ENCODE peak calls at places on chromosomes 13 and 19, in eight cellular contexts. I, N, U, S, W, Y, A and O are unnamed samples. For H3K9me3, the result is how much of the 10 kb centered on the place peaks cover.

GRCh38 chr19:18674616-18675015 is 8.9 kb upstream of the CRTC1 start:
- DNase-seq in I (no peak), N (no peak), U (peak), S (no peak), W (no peak), Y (no peak), A (peak), O (no peak)

GRCh38 chr19:22627526-22627925 is 6.6 kb upstream of the ZNF492 start:
- DNase-seq in I (no peak), N (no peak), U (no peak), S (no peak), W (no peak), Y (no peak), A (no peak), O (no peak)

GRCh38 chr19:3243851-3244700 is 19.6 kb downstream of the CELF5 start:
- DNase-seq in I (no peak), N (peak), U (peak), S (no peak), W (no peak), Y (peak), A (peak), O (peak)

GRCh38 chr13:88656751-88657150 is 985.6 kb downstream of the SLITRK5 start:
- DNase-seq in I (peak), N (peak), U (no peak), S (no peak), W (peak), Y (no peak), A (no peak), O (no peak)

GRCh38 chr13:97986841-97987240 is 33.4 kb downstream of the IPO5 start:
- DNase-seq in I (no peak), N (no peak), U (no peak), S (no peak), W (peak), Y (no peak), A (no peak), O (no peak)

GRCh38 chr19:38284422-38284821 is 19.6 kb upstream of the C19orf33 start:
- DNase-seq in I (no peak), N (no peak), U (no peak), S (no peak), W (peak), Y (peak), A (no peak), O (no peak)

GRCh38 chr13:108212901-108213300 is 2.4 kb downstream of the LIG4 start:
- DNase-seq in I (no peak), N (no peak), U (no peak), S (no peak), W (no peak), Y (no peak), A (no peak), O (no peak)

GRCh38 chr19:50968709-50969412 is 530 bp downstream of the KLK6 start:
- DNase-seq in I (no peak), N (no peak), U (no peak), S (no peak), W (no peak), Y (no peak), A (no peak), O (no peak)

GRCh38 chr19:44447864-44448674 is at the start of gene ZNF229:
- DNase-seq in I (peak), N (peak), U (peak), S (peak), W (peak), Y (peak), A (peak), O (peak)

GRCh38 chr19:6091771-6092291 is 18.5 kb downstream of the RFX2 start:
- DNase-seq in I (no peak), N (no peak), U (no peak), S (no peak), W (no peak), Y (no peak), A (peak), O (no peak)

GRCh38 chr19:1041835-1042685 is 2.2 kb downstream of the ABCA7 start:
- DNase-seq in I (no peak), N (peak), U (no peak), S (no peak), W (no peak), Y (no peak), A (no peak), O (no peak)

GRCh38 chr19:1045247-1045603 is 5.3 kb downstream of the ABCA7 start:
- DNase-seq in I (no peak), N (peak), U (no peak), S (no peak), W (no peak), Y (no peak), A (no peak), O (peak)

GRCh38 chr19:1041272-1041834 is 1.4 kb downstream of the ABCA7 start:
- DNase-seq in I (no peak), N (no peak), U (no peak), S (no peak), W (no peak), Y (no peak), A (no peak), O (no peak)

GRCh38 chr19:1040476-1041271 is 767 bp downstream of the ABCA7 start:
- DNase-seq in I (peak), N (peak), U (peak), S (peak), W (peak), Y (peak), A (peak), O (peak)

DNA sequence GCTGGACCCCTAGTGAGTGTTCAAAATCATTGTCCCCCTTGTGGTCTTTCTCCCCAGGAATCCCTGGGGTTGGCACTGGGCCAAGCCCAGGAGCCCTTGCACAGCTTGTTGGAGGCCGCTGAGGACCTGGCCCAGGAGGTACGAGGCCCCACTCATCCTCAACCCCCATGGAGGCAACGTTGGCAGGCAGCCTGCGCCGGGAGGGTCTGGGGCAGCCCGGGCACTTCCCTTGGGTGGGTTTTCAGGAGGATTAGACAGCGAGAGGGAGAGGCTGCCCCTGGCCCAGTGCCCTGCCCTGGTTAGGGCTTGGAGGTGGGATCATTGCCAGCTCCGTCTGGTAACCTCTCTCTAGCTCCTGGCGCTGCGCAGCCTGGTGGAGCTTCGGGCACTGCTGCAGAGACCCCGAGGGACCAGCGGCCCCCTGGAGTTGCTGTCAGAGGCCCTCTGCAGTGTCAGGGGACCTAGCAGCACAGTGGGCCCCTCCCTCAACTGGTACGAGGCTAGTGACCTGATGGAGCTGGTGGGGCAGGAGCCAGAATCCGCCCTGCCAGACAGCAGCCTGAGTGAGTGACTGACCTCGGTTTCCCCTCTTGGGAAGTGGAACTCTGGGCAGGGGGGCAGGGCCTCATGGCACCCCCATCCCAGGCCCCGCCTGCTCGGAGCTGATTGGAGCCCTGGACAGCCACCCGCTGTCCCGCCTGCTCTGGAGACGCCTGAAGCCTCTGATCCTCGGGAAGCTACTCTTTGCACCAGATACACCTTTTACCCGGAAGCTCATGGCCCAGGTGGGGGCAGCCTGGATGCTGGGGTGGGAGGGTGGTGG is 3.0 kb downstream of the ABCA7 start:
- DNase-seq in I (no peak), N (peak), U (no peak), S (no peak), W (no peak), Y (no peak), A (no peak), O (no peak)
- H3K4me3 ChIP-seq in I (no peak), N (peak), U (no peak), S (no peak), W (no peak), Y (no peak), A (no peak), O (no peak)

GRCh38 chr19:29376855-29377354 is 148.9 kb upstream of the VSTM2B start:
- DNase-seq in I (peak), N (no peak), U (no peak), S (no peak), W (no peak), Y (no peak), A (no peak), O (no peak)
- H3K27ac ChIP-seq in I (no peak), N (no peak), U (no peak), S (no peak), W (no peak), Y (no peak), A (no peak), O (no peak)

GRCh38 chr19:21264416-21264815 is 64.8 kb downstream of the ZNF708 start:
- DNase-seq in I (no peak), N (no peak), U (no peak), S (no peak), W (no peak), Y (no peak), A (no peak), O (no peak)

GRCh38 chr19:21264891-21265290 is 64.3 kb downstream of the ZNF708 start:
- DNase-seq in I (no peak), N (no peak), U (no peak), S (no peak), W (no peak), Y (no peak), A (no peak), O (no peak)

GRCh38 chr19:21256722-21257121 is 72.5 kb downstream of the ZNF708 start:
- DNase-seq in I (no peak), N (peak), U (no peak), S (no peak), W (no peak), Y (no peak), A (peak), O (no peak)

GRCh38 chr19:21260164-21260847 is 68.9 kb downstream of the ZNF708 start:
- DNase-seq in I (no peak), N (no peak), U (no peak), S (no peak), W (no peak), Y (no peak), A (no peak), O (no peak)
- H3K9me3 ChIP-seq in I (under half), N (under half), U (under half), S (under half), W (under half), Y (under half), A (under half), O (under half)

GRCh38 chr19:47389150-47389556 is 30.2 kb downstream of the MEIS3 start:
- DNase-seq in I (peak), N (peak), U (no peak), S (no peak), W (peak), Y (no peak), A (no peak), O (no peak)
- H3K4me3 ChIP-seq in I (no peak), N (no peak), U (no peak), S (no peak), W (no peak), Y (no peak), A (no peak), O (no peak)

GRCh38 chr13:66407159-66407558 is 823.0 kb downstream of the PCDH9 start:
- DNase-seq in I (no peak), N (no peak), U (no peak), S (no peak), W (no peak), Y (no peak), A (no peak), O (no peak)
- H3K27ac ChIP-seq in I (no peak), N (no peak), U (no peak), S (no peak), W (no peak), Y (no peak), A (no peak), O (no peak)